ENCODE peak calls at places on chromosomes 12 and 14, in ten cellular contexts. T is A549, F is suprapubic skin, R is H1, S is esophagus muscularis mucosa, J is stomach, W is SK-N-SH, X is tibial nerve, N is transverse colon, C is ovary. D is an unnamed sample.

GRCh38 chr14:53381879-53382278 is 228.8 kb upstream of the DDHD1 start:
- DNase-seq in T (no peak), F (no peak), R (no peak), S (no peak), J (no peak), W (no peak), X (no peak), N (no peak), C (no peak), D (no peak)

GRCh38 chr14:105173901-105174894 is 5.6 kb upstream of the JAG2 start:
- DNase-seq in T (no peak), F (no peak), R (no peak), S (no peak), J (no peak), W (no peak), X (no peak), N (peak), C (no peak), D (no peak)

GRCh38 chr14:104395941-104396681 is 183.5 kb upstream of the C14orf180 start:
- DNase-seq in T (no peak), F (peak), R (no peak), S (peak), J (peak), W (no peak), X (no peak), N (no peak), C (no peak), D (no peak)

GRCh38 chr14:92794547-92794941 is 439 bp downstream of the GOLGA5 start:
- DNase-seq in T (no peak), F (peak), R (no peak), S (no peak), J (no peak), W (peak), X (no peak), N (peak), C (no peak), D (peak)

GRCh38 chr12:108849653-108850052 is 7.7 kb downstream of the SSH1 start:
- DNase-seq in T (no peak), F (no peak), R (no peak), S (no peak), J (no peak), W (peak), X (no peak), N (no peak), C (no peak), D (no peak)

GRCh38 chr12:42590324-42590934 is 883 bp upstream of the PRICKLE1 start:
- DNase-seq in T (peak), F (peak), R (no peak), S (peak), J (no peak), W (peak), X (no peak), N (peak), C (peak), D (peak)

GRCh38 chr12:124425667-124426066 is 130.8 kb downstream of the RFLNA start:
- DNase-seq in T (no peak), F (no peak), R (no peak), S (no peak), J (no peak), W (no peak), X (no peak), N (no peak), C (no peak), D (no peak)

GRCh38 chr12:125194999-125195398 is 129.8 kb downstream of the AACS start:
- DNase-seq in T (no peak), F (no peak), R (no peak), S (no peak), J (no peak), W (no peak), X (no peak), N (no peak), C (no peak), D (no peak)

GRCh38 chr14:52776816-52777215 is 14.6 kb downstream of the GNPNAT1 start:
- DNase-seq in T (no peak), F (no peak), R (no peak), S (no peak), J (no peak), W (no peak), X (no peak), N (no peak), C (no peak), D (no peak)

GRCh38 chr14:104121142-104121541 is 17.2 kb upstream of the KIF26A start:
- DNase-seq in T (no peak), F (peak), R (no peak), S (no peak), J (no peak), W (no peak), X (no peak), N (no peak), C (no peak), D (no peak)

GRCh38 chr12:59268295-59268809 is 327.5 kb upstream of the SLC16A7 start:
- DNase-seq in T (no peak), F (no peak), R (no peak), S (no peak), J (no peak), W (no peak), X (no peak), N (no peak), C (no peak), D (no peak)

GRCh38 chr14:57392830-57393229 is 2.4 kb downstream of the NAA30 start:
- DNase-seq in T (no peak), F (no peak), R (no peak), S (no peak), J (no peak), W (no peak), X (no peak), N (no peak), C (no peak), D (no peak)
- H3K4me3 ChIP-seq in T (no peak), F (peak), R (peak), S (peak), J (peak), W (peak), X (no peak), N (no peak), C (no peak), D (no peak)

DNA sequence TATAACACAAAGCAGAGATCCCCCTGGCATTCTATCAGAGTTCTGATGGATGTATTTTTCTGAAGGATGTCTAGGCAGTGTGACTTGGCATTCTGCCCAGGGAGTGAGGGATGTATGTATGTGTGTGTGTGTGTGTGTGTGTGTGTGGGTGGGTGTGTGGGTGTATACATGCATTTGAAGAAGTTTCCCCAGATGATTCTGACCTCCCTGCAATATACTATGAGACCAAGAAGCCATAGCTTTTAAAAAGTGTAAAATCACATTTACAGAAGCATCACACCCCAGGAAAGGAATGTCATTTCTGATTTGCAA is 59.7 kb upstream of the NAP1L1 start:
- DNase-seq in T (no peak), F (no peak), R (no peak), S (no peak), J (peak), W (peak), X (peak), N (peak), C (no peak), D (no peak)
- TF ChIP-seq EP300 in T (no peak), F (no peak), R (no peak), S (no peak), J (no peak), W (no peak), X (no peak), N (no peak), C (no peak), D (no peak)

DNA sequence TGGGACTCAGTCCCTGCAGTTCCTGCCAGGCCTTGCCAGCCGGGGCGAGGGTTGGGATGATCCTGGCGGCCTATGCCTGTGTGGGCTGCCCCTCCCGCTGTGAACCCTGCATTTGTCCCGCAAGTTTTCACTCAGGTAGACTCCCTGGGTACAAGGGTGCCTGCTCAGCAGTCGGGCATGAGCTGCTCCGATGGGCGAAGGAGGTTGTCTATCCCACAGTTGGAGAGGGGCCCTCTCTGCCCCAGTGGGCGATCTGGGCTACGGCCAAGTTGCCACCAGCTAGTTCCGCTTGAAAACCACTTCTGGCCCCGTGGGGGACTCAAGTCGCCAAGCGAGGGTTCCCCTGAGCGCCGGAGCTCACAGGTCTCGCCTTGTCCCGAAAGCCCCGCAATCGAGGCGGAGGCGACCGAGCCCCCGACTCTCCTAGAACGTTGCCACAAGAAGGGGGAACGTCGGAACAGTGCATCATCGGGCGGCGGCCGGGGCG is 368 bp upstream of the TPI1 start:
- DNase-seq in T (no peak), F (peak), R (no peak), S (peak), J (peak), W (no peak), X (peak), N (no peak), C (no peak), D (no peak)
- H3K27ac ChIP-seq in T (peak), F (peak), R (no peak), S (peak), J (peak), W (peak), X (peak), N (peak), C (peak), D (peak)

GRCh38 chr14:62602712-62603111 is 442.5 kb downstream of the KCNH5 start:
- DNase-seq in T (no peak), F (no peak), R (no peak), S (no peak), J (no peak), W (no peak), X (no peak), N (no peak), C (no peak), D (no peak)

GRCh38 chr14:62597143-62597542 is 448.1 kb downstream of the KCNH5 start:
- DNase-seq in T (no peak), F (no peak), R (no peak), S (no peak), J (no peak), W (no peak), X (no peak), N (no peak), C (no peak), D (no peak)

GRCh38 chr14:62604524-62604923 is 440.7 kb downstream of the KCNH5 start:
- DNase-seq in T (no peak), F (no peak), R (no peak), S (no peak), J (no peak), W (no peak), X (no peak), N (no peak), C (no peak), D (no peak)

GRCh38 chr14:62599616-62600385 is 445.5 kb downstream of the KCNH5 start:
- DNase-seq in T (no peak), F (no peak), R (no peak), S (no peak), J (no peak), W (no peak), X (no peak), N (no peak), C (no peak), D (no peak)
- H3K4me3 ChIP-seq in T (no peak), F (no peak), R (no peak), S (no peak), J (no peak), W (no peak), X (no peak), N (no peak), C (no peak), D (no peak)

GRCh38 chr12:121170581-121171260 is 38.0 kb downstream of the P2RX7 start:
- DNase-seq in T (no peak), F (no peak), R (no peak), S (no peak), J (no peak), W (no peak), X (no peak), N (no peak), C (no peak), D (no peak)
- TF ChIP-seq EP300 in T (no peak), F (no peak), R (no peak), S (no peak), J (no peak), W (no peak), X (no peak), N (no peak), C (no peak), D (no peak)